ENCODE peak calls at places on chromosomes 13 and 19, in four cellular contexts. One of them, this sample, is unnamed. For H3K9me3 and H3K4me1, the result is how much of the 10 kb centered on the place peaks cover.

GRCh38 chr19:4575267-4575793 is 15.8 kb upstream of the SEMA6B start:
- DNase-seq in IMR-90: peak
- DNase-seq in hepatocyte: peak
- DNase-seq in PC-3: peak
- DNase-seq in this sample: no peak

GRCh38 chr13:37797606-37798005 is 72.0 kb downstream of the TRPC4 start:
- DNase-seq in PC-3: no peak
- DNase-seq in IMR-90: no peak
- DNase-seq in hepatocyte: no peak
- DNase-seq in this sample: no peak

GRCh38 chr13:45812599-45813372 is 38.8 kb downstream of the SIAH3 start:
- DNase-seq in hepatocyte: no peak
- DNase-seq in IMR-90: no peak
- DNase-seq in PC-3: no peak
- DNase-seq in this sample: no peak

GRCh38 chr13:26112843-26113242 is 61.0 kb upstream of the SHISA2 start:
- DNase-seq in IMR-90: peak
- DNase-seq in hepatocyte: no peak
- DNase-seq in PC-3: peak
- DNase-seq in this sample: no peak

GRCh38 chr13:69948016-69948415 is 159.6 kb upstream of the ATXN8OS start:
- DNase-seq in hepatocyte: no peak
- DNase-seq in PC-3: no peak
- DNase-seq in IMR-90: no peak
- DNase-seq in this sample: peak

GRCh38 chr13:44810067-44810840 is 179.0 kb downstream of the NUFIP1 start:
- DNase-seq in hepatocyte: peak
- DNase-seq in PC-3: peak
- DNase-seq in IMR-90: no peak
- DNase-seq in this sample: peak

GRCh38 chr19:44603201-44603945 is 10.0 kb upstream of the IGSF23 start:
- DNase-seq in IMR-90: peak
- DNase-seq in PC-3: peak
- DNase-seq in hepatocyte: no peak
- DNase-seq in this sample: no peak

GRCh38 chr13:42041684-42042035 is 6.8 kb upstream of the DGKH start:
- DNase-seq in PC-3: peak
- DNase-seq in hepatocyte: peak
- DNase-seq in IMR-90: peak
- DNase-seq in this sample: no peak

GRCh38 chr19:54026656-54027055 is 35.2 kb downstream of the CACNG6 start:
- DNase-seq in PC-3: no peak
- DNase-seq in hepatocyte: no peak
- DNase-seq in IMR-90: no peak
- DNase-seq in this sample: no peak

GRCh38 chr13:104987621-104988020 is 1547.8 kb downstream of the EFNB2 start:
- DNase-seq in PC-3: no peak
- DNase-seq in hepatocyte: no peak
- DNase-seq in IMR-90: no peak
- DNase-seq in this sample: no peak

GRCh38 chr13:26743971-26744370 is 16.6 kb downstream of the GPR12 start:
- DNase-seq in IMR-90: no peak
- DNase-seq in hepatocyte: no peak
- DNase-seq in PC-3: no peak
- DNase-seq in this sample: no peak

GRCh38 chr19:8449830-8450229 is 5.1 kb downstream of the HNRNPM start:
- DNase-seq in PC-3: peak
- DNase-seq in hepatocyte: no peak
- DNase-seq in IMR-90: no peak
- DNase-seq in this sample: no peak

GRCh38 chr13:67275351-67275989 is 45.3 kb upstream of the PCDH9 start:
- DNase-seq in PC-3: no peak
- DNase-seq in IMR-90: no peak
- DNase-seq in hepatocyte: no peak
- DNase-seq in this sample: no peak

GRCh38 chr19:23309926-23310325 is 59.7 kb upstream of the ZNF724 start:
- DNase-seq in PC-3: no peak
- DNase-seq in IMR-90: no peak
- DNase-seq in hepatocyte: no peak
- DNase-seq in this sample: no peak
- H3K9me3 ChIP-seq in PC-3: under half
- H3K9me3 ChIP-seq in IMR-90: under half
- H3K9me3 ChIP-seq in hepatocyte: under half
- H3K9me3 ChIP-seq in this sample: under half

GRCh38 chr19:40768936-40769335 is 6.4 kb upstream of the MIA start:
- DNase-seq in IMR-90: no peak
- DNase-seq in hepatocyte: no peak
- DNase-seq in PC-3: no peak
- DNase-seq in this sample: no peak
- H2AFZ ChIP-seq in IMR-90: no peak
- H2AFZ ChIP-seq in hepatocyte: no peak
- H2AFZ ChIP-seq in PC-3: no peak
- H2AFZ ChIP-seq in this sample: no peak

DNA sequence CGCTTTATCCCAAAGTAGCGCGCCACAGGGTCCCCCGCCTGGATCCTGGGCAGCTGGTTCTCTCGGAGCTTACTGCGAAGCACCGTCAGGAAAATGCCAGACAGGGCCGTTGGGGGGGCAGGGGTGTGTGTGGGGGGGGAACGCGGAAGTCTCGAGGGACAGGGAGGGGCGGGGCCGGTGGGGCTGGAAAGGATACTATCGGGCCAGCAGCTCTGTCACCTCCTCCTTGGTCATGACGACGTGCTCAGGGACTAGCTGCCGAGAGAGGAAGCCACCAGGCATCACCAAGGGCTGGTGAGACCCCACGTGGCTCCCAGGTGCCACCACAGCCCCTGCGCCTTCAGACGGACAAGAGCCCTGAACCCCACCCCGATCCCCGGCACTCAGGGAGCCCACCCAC is 5.3 kb downstream of the POLR2E start:
- DNase-seq in hepatocyte: no peak
- DNase-seq in PC-3: no peak
- DNase-seq in IMR-90: no peak
- DNase-seq in this sample: peak
- H3K4me1 ChIP-seq in hepatocyte: under half
- H3K4me1 ChIP-seq in PC-3: under half
- H3K4me1 ChIP-seq in IMR-90: under half
- H3K4me1 ChIP-seq in this sample: under half

GRCh38 chr19:58209577-58209976 is 19.1 kb upstream of the ZNF544 start:
- DNase-seq in IMR-90: no peak
- DNase-seq in PC-3: no peak
- DNase-seq in hepatocyte: no peak
- DNase-seq in this sample: no peak
- H3K9me3 ChIP-seq in IMR-90: half or more
- H3K9me3 ChIP-seq in PC-3: half or more
- H3K9me3 ChIP-seq in hepatocyte: half or more
- H3K9me3 ChIP-seq in this sample: half or more

GRCh38 chr13:24149306-24150032 is 11.1 kb upstream of the SPATA13 start:
- DNase-seq in hepatocyte: no peak
- DNase-seq in PC-3: peak
- DNase-seq in IMR-90: no peak
- DNase-seq in this sample: no peak
- H2AFZ ChIP-seq in hepatocyte: no peak
- H2AFZ ChIP-seq in PC-3: peak
- H2AFZ ChIP-seq in IMR-90: peak
- H2AFZ ChIP-seq in this sample: no peak

DNA sequence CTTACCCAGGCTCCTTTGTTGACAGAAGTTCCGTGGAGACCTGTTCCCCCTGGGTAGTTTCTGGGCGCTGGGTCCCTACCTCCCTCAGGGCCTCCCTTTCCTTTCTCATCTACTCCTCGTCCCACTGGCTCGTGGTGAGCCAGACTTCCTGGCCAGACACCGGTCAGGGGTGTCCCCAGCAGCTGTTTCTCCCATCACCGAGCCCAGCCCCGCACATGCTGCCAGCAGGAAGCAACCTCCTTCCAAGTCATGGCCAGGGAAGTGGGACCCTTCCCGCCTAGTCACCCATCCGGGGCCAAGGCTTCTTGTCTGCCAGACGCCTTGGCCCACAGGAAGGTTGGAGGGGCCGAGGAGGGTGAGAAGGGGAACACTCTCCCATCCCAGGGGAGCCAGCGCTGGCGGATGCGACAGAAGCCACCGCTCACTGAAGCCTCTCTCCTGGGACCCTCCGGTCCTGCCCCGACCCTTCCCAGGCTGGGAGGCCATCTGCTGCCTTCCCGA is 5.7 kb downstream of the PAK4 start:
- DNase-seq in hepatocyte: no peak
- DNase-seq in IMR-90: peak
- DNase-seq in PC-3: no peak
- DNase-seq in this sample: no peak
- H3K4me1 ChIP-seq in hepatocyte: half or more
- H3K4me1 ChIP-seq in IMR-90: under half
- H3K4me1 ChIP-seq in PC-3: under half
- H3K4me1 ChIP-seq in this sample: under half

DNA sequence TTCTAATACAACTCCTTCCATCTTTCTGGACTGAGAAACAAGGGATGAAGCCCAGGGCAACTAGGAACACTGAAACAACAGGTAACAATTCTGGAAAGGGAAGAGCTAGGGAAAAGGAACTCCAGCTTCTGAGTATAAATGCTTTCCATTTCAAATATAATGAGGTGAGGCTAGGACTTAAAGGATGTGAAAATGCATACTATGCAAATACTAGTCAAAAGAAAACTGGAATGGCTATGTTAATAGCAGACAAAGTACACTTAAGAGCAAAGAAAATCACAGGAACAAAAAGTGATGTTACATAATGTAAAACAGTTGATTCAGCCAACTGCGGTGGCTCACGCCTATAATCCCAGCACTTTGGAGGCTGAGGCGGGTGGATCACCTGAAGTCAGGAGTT is 6.3 kb downstream of the SIGLEC14 start:
- DNase-seq in PC-3: no peak
- DNase-seq in IMR-90: no peak
- DNase-seq in hepatocyte: no peak
- DNase-seq in this sample: no peak
- H3K9me3 ChIP-seq in PC-3: under half
- H3K9me3 ChIP-seq in IMR-90: under half
- H3K9me3 ChIP-seq in hepatocyte: under half
- H3K9me3 ChIP-seq in this sample: under half

DNA sequence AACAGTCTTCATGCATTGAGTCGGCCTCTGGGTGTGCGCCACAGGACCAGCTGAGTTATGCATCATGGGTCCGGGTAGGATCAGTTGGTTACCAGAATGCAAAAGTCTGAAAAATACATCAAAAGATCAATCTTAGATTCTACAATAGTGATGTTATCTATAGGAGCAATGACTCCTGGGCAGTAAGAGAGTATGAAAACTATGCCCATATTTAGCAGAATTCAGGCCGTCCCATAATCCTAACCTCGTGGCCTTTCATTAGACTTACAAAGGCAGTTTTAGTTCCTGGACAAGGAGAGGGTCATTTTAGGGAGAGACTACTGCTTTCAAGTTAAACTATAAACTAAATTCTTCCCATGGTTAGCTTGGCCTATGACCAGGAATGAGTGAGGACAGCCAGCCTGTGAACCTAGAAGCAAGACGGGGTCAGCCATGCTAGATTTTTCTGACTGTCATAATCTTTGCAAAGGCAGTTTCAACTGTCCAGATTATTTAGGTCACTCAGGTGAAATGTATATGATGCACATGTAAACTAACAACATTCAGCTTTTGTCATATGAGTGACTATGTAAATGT is 11.8 kb upstream of the CDADC1 start:
- DNase-seq in hepatocyte: no peak
- DNase-seq in IMR-90: no peak
- DNase-seq in PC-3: no peak
- DNase-seq in this sample: no peak
- H2AFZ ChIP-seq in hepatocyte: no peak
- H2AFZ ChIP-seq in IMR-90: no peak
- H2AFZ ChIP-seq in PC-3: no peak
- H2AFZ ChIP-seq in this sample: no peak

GRCh38 chr19:1269478-1270167 is 491 bp downstream of the CIRBP start:
- DNase-seq in IMR-90: peak
- DNase-seq in PC-3: peak
- DNase-seq in hepatocyte: peak
- DNase-seq in this sample: peak
- H3K4me1 ChIP-seq in IMR-90: under half
- H3K4me1 ChIP-seq in PC-3: half or more
- H3K4me1 ChIP-seq in hepatocyte: half or more
- H3K4me1 ChIP-seq in this sample: half or more

GRCh38 chr19:27714857-27715256 is 1498.1 kb downstream of the UQCRFS1 start:
- DNase-seq in IMR-90: no peak
- DNase-seq in PC-3: no peak
- DNase-seq in hepatocyte: no peak
- DNase-seq in this sample: no peak
- H3K9me3 ChIP-seq in IMR-90: under half
- H3K9me3 ChIP-seq in PC-3: under half
- H3K9me3 ChIP-seq in hepatocyte: under half
- H3K9me3 ChIP-seq in this sample: under half

This sample was measured in Karpas-422.